ENCODE peak calls at places on chromosomes 2 and 18, in five cellular contexts. Y, C, Q, K and U are unnamed samples.

GRCh38 chr2:73856214-73856613 is 27.5 kb downstream of the STAMBP start:
- DNase-seq in Y (no peak), C (peak), Q (no peak), K (no peak), U (peak)

GRCh38 chr2:198042189-198042588 is 237.8 kb downstream of the PLCL1 start:
- DNase-seq in Y (no peak), C (no peak), Q (no peak), K (no peak), U (no peak)

GRCh38 chr2:100747551-100747950 is 72.4 kb upstream of the NPAS2 start:
- DNase-seq in Y (no peak), C (no peak), Q (no peak), K (no peak), U (no peak)

GRCh38 chr18:80033181-80034067 is 810 bp upstream of the RBFA start:
- DNase-seq in Y (no peak), C (no peak), Q (peak), K (peak), U (peak)

GRCh38 chr2:111037136-111037535 is 83.6 kb upstream of the BCL2L11 start:
- DNase-seq in Y (no peak), C (no peak), Q (no peak), K (no peak), U (no peak)

GRCh38 chr18:22185298-22185697 is 15.9 kb downstream of the GATA6 start:
- DNase-seq in Y (no peak), C (no peak), Q (no peak), K (no peak), U (no peak)

GRCh38 chr18:42773870-42774269 is 341.6 kb downstream of the RIT2 start:
- DNase-seq in Y (no peak), C (no peak), Q (no peak), K (no peak), U (no peak)

GRCh38 chr18:42114310-42114943 is 159.4 kb downstream of the PIK3C3 start:
- DNase-seq in Y (peak), C (peak), Q (peak), K (peak), U (peak)

GRCh38 chr2:22991844-22992243 is 393.1 kb upstream of the KLHL29 start:
- DNase-seq in Y (no peak), C (no peak), Q (no peak), K (no peak), U (no peak)

GRCh38 chr2:240920783-240921231 is 14.7 kb downstream of the CROCC2 start:
- DNase-seq in Y (no peak), C (no peak), Q (peak), K (no peak), U (no peak)

GRCh38 chr18:44783371-44783770 is 102.7 kb downstream of the SETBP1 start:
- DNase-seq in Y (no peak), C (no peak), Q (no peak), K (no peak), U (no peak)

GRCh38 chr18:44786257-44786656 is 105.6 kb downstream of the SETBP1 start:
- DNase-seq in Y (no peak), C (no peak), Q (no peak), K (no peak), U (no peak)

GRCh38 chr18:44779893-44780292 is 99.2 kb downstream of the SETBP1 start:
- DNase-seq in Y (no peak), C (no peak), Q (peak), K (no peak), U (no peak)

GRCh38 chr18:44781890-44782289 is 101.2 kb downstream of the SETBP1 start:
- DNase-seq in Y (no peak), C (peak), Q (no peak), K (no peak), U (peak)

DNA sequence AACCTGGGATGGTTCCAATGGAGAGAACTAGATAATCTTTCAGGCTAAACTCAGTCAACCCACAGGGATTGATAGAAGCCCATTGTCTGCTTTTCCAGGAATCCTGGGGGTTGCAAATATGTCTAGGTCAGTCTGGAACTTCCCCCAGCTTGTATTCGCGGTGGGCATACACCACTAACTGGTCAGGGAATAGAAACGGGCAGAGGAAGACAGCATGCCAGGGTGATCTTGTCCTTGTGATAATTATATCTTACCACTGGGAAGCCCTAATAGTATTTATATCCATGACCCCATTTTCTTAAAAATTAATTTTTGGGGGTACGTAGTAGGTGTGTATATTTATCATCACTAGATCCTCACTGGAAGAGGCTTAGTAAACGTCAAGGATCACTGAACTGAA is 101.9 kb downstream of the SETBP1 start:
- DNase-seq in Y (no peak), C (no peak), Q (no peak), K (no peak), U (no peak)
- TF ChIP-seq CTCF in Y (no peak), C (no peak), Q (no peak), K (no peak), U (no peak)

GRCh38 chr2:1839066-1839756 is 94.9 kb upstream of the PXDN start:
- DNase-seq in Y (no peak), C (no peak), Q (no peak), K (no peak), U (no peak)
- TF ChIP-seq CTCF in Y (no peak), C (peak), Q (no peak), K (no peak), U (no peak)

GRCh38 chr2:16218651-16219050 is 278.3 kb downstream of the MYCN start:
- DNase-seq in Y (peak), C (no peak), Q (no peak), K (peak), U (no peak)
- TF ChIP-seq CTCF in Y (peak), C (no peak), Q (no peak), K (peak), U (peak)

DNA sequence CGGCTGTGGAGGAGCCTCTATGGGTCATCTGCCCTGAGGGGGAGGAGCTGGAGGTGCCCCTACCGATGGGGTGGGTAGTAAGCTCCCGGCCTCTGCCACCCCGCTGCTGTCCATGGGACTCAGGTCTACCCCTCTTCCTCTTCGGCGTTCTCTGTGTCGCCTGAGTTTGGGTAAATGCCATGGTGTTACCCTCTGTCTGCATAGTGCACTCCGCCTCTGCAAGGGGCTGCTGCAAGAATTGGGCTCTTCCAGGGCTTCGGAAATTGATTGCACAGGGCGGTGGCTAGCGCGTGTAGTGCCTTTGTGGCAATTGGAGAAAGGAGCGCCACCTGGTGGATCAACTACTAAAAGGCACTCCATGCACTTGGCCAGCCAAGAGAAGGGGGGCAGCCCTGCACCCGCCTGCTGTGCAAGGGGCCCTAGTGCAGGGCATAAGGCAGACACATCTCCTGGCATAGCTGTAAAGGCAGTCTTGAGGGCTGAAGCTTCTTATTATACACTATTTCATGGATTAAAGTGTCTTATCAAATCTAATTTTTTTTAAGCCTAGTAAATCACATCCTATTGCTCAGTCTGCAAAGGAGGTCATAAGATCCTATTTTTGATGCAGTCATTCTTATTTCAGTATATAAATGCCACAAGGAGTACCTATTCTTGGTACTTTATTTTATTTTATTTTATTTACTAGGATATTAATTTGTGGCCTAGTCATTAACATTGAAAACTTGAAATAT is 308.9 kb downstream of the PDE11A start:
- DNase-seq in Y (peak), C (no peak), Q (peak), K (peak), U (no peak)
- TF ChIP-seq CTCF in Y (peak), C (peak), Q (peak), K (peak), U (peak)

GRCh38 chr2:102893870-102894269 is 132.0 kb downstream of the TMEM182 start:
- DNase-seq in Y (no peak), C (no peak), Q (no peak), K (no peak), U (no peak)

GRCh38 chr2:102892693-102893290 is 131.0 kb downstream of the TMEM182 start:
- DNase-seq in Y (no peak), C (no peak), Q (no peak), K (no peak), U (no peak)

GRCh38 chr2:102888514-102888913 is 126.7 kb downstream of the TMEM182 start:
- DNase-seq in Y (no peak), C (no peak), Q (no peak), K (no peak), U (no peak)

GRCh38 chr2:102895386-102895785 is 133.6 kb downstream of the TMEM182 start:
- DNase-seq in Y (no peak), C (no peak), Q (no peak), K (no peak), U (no peak)

GRCh38 chr2:102891261-102891660 is 129.4 kb downstream of the TMEM182 start:
- DNase-seq in Y (no peak), C (no peak), Q (no peak), K (no peak), U (no peak)
- TF ChIP-seq CTCF in Y (no peak), C (no peak), Q (no peak), K (no peak), U (no peak)

GRCh38 chr2:201680743-201681142 is 17.7 kb downstream of the MPP4 start:
- DNase-seq in Y (peak), C (no peak), Q (no peak), K (peak), U (no peak)
- TF ChIP-seq CTCF in Y (peak), C (peak), Q (no peak), K (peak), U (peak)

DNA sequence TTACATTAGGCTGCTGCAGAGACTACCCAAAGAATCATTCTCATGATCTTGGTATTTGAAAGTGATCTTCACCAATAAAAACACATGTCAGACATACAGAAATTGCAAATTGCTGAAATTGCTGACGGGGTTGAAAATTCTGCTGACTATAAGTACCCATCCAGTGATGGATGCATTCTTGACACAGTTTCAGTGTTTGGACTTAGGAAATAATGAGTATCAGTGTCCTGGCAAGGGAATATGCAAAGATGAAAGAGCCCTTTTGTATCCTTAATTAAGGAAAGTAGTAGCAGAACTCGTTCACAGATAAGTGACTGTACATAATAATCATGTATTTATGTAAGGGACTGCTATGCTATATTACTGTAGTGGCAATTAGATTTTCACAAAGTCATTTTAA is 221.1 kb upstream of the ATP5MC3 start:
- DNase-seq in Y (no peak), C (no peak), Q (no peak), K (no peak), U (no peak)
- TF ChIP-seq CTCF in Y (no peak), C (no peak), Q (no peak), K (no peak), U (no peak)

GRCh38 chr2:36672199-36672598 is 24.3 kb upstream of the VIT start:
- DNase-seq in Y (no peak), C (no peak), Q (no peak), K (no peak), U (no peak)
- TF ChIP-seq CTCF in Y (no peak), C (peak), Q (no peak), K (peak), U (peak)

GRCh38 chr2:196171248-196171871 is at the start of gene STK17B:
- DNase-seq in Y (peak), C (peak), Q (peak), K (peak), U (peak)
- TF ChIP-seq CTCF in Y (no peak), C (peak), Q (no peak), K (peak), U (no peak)